ENCODE peak calls at places on chromosomes 11 and 22, in five cellular contexts. One of them, this sample, is unnamed. For H3K36me3, the result is how much of the 10 kb centered on the place peaks cover.

GRCh38 chr22:30301995-30302809 is 12.9 kb upstream of the CASTOR1 start:
- DNase-seq in uterus: no peak
- DNase-seq in mammary epithelial cell: peak
- DNase-seq in esophagus squamous epithelium: no peak
- DNase-seq in vagina: no peak
- DNase-seq in this sample: no peak

GRCh38 chr11:3836903-3837302 is 3.9 kb downstream of the RHOG start:
- DNase-seq in vagina: no peak
- DNase-seq in mammary epithelial cell: no peak
- DNase-seq in uterus: no peak
- DNase-seq in esophagus squamous epithelium: no peak
- DNase-seq in this sample: no peak

GRCh38 chr11:7457211-7457610 is 28.1 kb upstream of the OLFML1 start:
- DNase-seq in vagina: no peak
- DNase-seq in esophagus squamous epithelium: no peak
- DNase-seq in mammary epithelial cell: peak
- DNase-seq in uterus: no peak
- DNase-seq in this sample: no peak

GRCh38 chr11:125082611-125083311 is 19.7 kb downstream of the SLC37A2 start:
- DNase-seq in mammary epithelial cell: peak
- DNase-seq in esophagus squamous epithelium: no peak
- DNase-seq in vagina: peak
- DNase-seq in uterus: no peak
- DNase-seq in this sample: peak

GRCh38 chr11:28228196-28228595 is 120.0 kb downstream of the METTL15 start:
- DNase-seq in vagina: no peak
- DNase-seq in uterus: no peak
- DNase-seq in mammary epithelial cell: peak
- DNase-seq in esophagus squamous epithelium: no peak
- DNase-seq in this sample: no peak

GRCh38 chr11:6397636-6398035 is 7.4 kb downstream of the SMPD1 start:
- DNase-seq in mammary epithelial cell: no peak
- DNase-seq in uterus: no peak
- DNase-seq in esophagus squamous epithelium: no peak
- DNase-seq in vagina: no peak
- DNase-seq in this sample: no peak

GRCh38 chr11:127919206-127920000 is 668.0 kb downstream of the ETS1 start:
- DNase-seq in uterus: no peak
- DNase-seq in vagina: no peak
- DNase-seq in mammary epithelial cell: peak
- DNase-seq in esophagus squamous epithelium: no peak
- DNase-seq in this sample: peak

GRCh38 chr11:50174189-50174588 is 141.5 kb downstream of the OR4C45 start:
- DNase-seq in mammary epithelial cell: peak
- DNase-seq in esophagus squamous epithelium: no peak
- DNase-seq in vagina: no peak
- DNase-seq in uterus: no peak
- DNase-seq in this sample: no peak

GRCh38 chr22:24465566-24465965 is 29.6 kb upstream of the UPB1 start:
- DNase-seq in mammary epithelial cell: no peak
- DNase-seq in esophagus squamous epithelium: no peak
- DNase-seq in uterus: no peak
- DNase-seq in vagina: no peak
- DNase-seq in this sample: peak

GRCh38 chr11:59456661-59457060 is at the start of gene OR4D6:
- DNase-seq in vagina: no peak
- DNase-seq in uterus: no peak
- DNase-seq in mammary epithelial cell: no peak
- DNase-seq in esophagus squamous epithelium: no peak
- DNase-seq in this sample: no peak

GRCh38 chr11:130269544-130269943 is 45.2 kb downstream of the ZBTB44 start:
- DNase-seq in esophagus squamous epithelium: no peak
- DNase-seq in mammary epithelial cell: no peak
- DNase-seq in vagina: no peak
- DNase-seq in uterus: no peak
- DNase-seq in this sample: no peak

GRCh38 chr11:559712-560304 is 730 bp downstream of the LMNTD2 start:
- DNase-seq in uterus: no peak
- DNase-seq in vagina: no peak
- DNase-seq in esophagus squamous epithelium: no peak
- DNase-seq in mammary epithelial cell: no peak
- DNase-seq in this sample: no peak

GRCh38 chr22:36884314-36885158 is 23.7 kb downstream of the NCF4 start:
- DNase-seq in mammary epithelial cell: no peak
- DNase-seq in vagina: no peak
- DNase-seq in esophagus squamous epithelium: no peak
- DNase-seq in uterus: no peak
- DNase-seq in this sample: no peak

GRCh38 chr11:94849836-94850235 is 81.7 kb downstream of the AMOTL1 start:
- DNase-seq in mammary epithelial cell: no peak
- DNase-seq in uterus: peak
- DNase-seq in vagina: no peak
- DNase-seq in esophagus squamous epithelium: no peak
- DNase-seq in this sample: no peak

GRCh38 chr11:116267146-116267545 is 505.6 kb downstream of the BUD13 start:
- DNase-seq in mammary epithelial cell: no peak
- DNase-seq in uterus: no peak
- DNase-seq in vagina: no peak
- DNase-seq in esophagus squamous epithelium: no peak
- DNase-seq in this sample: no peak

GRCh38 chr22:44165286-44165874 is 15.3 kb upstream of the PARVG start:
- DNase-seq in esophagus squamous epithelium: no peak
- DNase-seq in uterus: no peak
- DNase-seq in vagina: no peak
- DNase-seq in mammary epithelial cell: no peak
- DNase-seq in this sample: no peak

GRCh38 chr11:62500066-62501035 is 46.3 kb downstream of the AHNAK start:
- DNase-seq in vagina: peak
- DNase-seq in uterus: no peak
- DNase-seq in esophagus squamous epithelium: no peak
- DNase-seq in mammary epithelial cell: peak
- DNase-seq in this sample: no peak

GRCh38 chr11:61516675-61517516 is 8.3 kb downstream of the LRRC10B start:
- DNase-seq in mammary epithelial cell: no peak
- DNase-seq in uterus: no peak
- DNase-seq in vagina: no peak
- DNase-seq in esophagus squamous epithelium: no peak
- DNase-seq in this sample: no peak

GRCh38 chr22:39448205-39449054 is 8.4 kb upstream of the MGAT3 start:
- DNase-seq in uterus: no peak
- DNase-seq in vagina: no peak
- DNase-seq in mammary epithelial cell: no peak
- DNase-seq in esophagus squamous epithelium: no peak
- DNase-seq in this sample: no peak
- H3K36me3 ChIP-seq in uterus: under half
- H3K36me3 ChIP-seq in vagina: under half
- H3K36me3 ChIP-seq in mammary epithelial cell: under half
- H3K36me3 ChIP-seq in esophagus squamous epithelium: under half
- H3K36me3 ChIP-seq in this sample: under half

GRCh38 chr11:2691991-2692841 is 7.6 kb downstream of the KCNQ1OT1 start:
- DNase-seq in esophagus squamous epithelium: no peak
- DNase-seq in vagina: no peak
- DNase-seq in mammary epithelial cell: no peak
- DNase-seq in uterus: peak
- DNase-seq in this sample: no peak
- TF ChIP-seq CTCF in esophagus squamous epithelium: peak
- TF ChIP-seq CTCF in vagina: no peak
- TF ChIP-seq CTCF in mammary epithelial cell: peak
- TF ChIP-seq CTCF in uterus: peak
- TF ChIP-seq CTCF in this sample: peak

DNA sequence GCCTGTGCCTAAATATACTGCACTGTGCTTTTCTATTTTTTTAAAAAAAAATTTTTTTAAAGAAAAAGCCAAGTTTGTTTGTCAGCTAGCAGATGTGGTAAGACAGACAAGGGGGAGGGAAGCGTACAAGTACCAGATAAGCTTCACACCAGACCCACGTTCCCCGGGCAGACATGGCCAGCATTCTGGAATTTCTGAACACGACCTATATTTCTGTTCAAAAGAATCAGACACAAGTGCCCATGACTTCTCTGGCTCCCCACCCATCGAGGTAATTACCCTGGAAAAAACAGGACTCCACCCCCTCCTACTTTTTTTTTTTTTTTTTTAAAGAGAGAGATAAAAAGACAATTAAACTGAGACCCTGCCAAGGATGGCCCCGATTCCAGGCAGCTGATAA is 425.4 kb downstream of the SHANK2 start:
- DNase-seq in esophagus squamous epithelium: no peak
- DNase-seq in vagina: no peak
- DNase-seq in mammary epithelial cell: no peak
- DNase-seq in uterus: no peak
- DNase-seq in this sample: no peak
- H3K4me3 ChIP-seq in esophagus squamous epithelium: peak
- H3K4me3 ChIP-seq in vagina: peak
- H3K4me3 ChIP-seq in mammary epithelial cell: no peak
- H3K4me3 ChIP-seq in uterus: no peak
- H3K4me3 ChIP-seq in this sample: no peak

GRCh38 chr11:43842021-43842420 is 38.6 kb upstream of the ALKBH3 start:
- DNase-seq in esophagus squamous epithelium: no peak
- DNase-seq in uterus: no peak
- DNase-seq in mammary epithelial cell: no peak
- DNase-seq in vagina: no peak
- DNase-seq in this sample: no peak

GRCh38 chr11:43845816-43846215 is 34.8 kb upstream of the ALKBH3 start:
- DNase-seq in vagina: no peak
- DNase-seq in mammary epithelial cell: no peak
- DNase-seq in uterus: no peak
- DNase-seq in esophagus squamous epithelium: no peak
- DNase-seq in this sample: no peak
- H3K36me3 ChIP-seq in vagina: under half
- H3K36me3 ChIP-seq in mammary epithelial cell: under half
- H3K36me3 ChIP-seq in uterus: under half
- H3K36me3 ChIP-seq in esophagus squamous epithelium: under half
- H3K36me3 ChIP-seq in this sample: under half

GRCh38 chr11:134037093-134037908 is 31.6 kb upstream of the JAM3 start:
- DNase-seq in uterus: peak
- DNase-seq in vagina: no peak
- DNase-seq in esophagus squamous epithelium: no peak
- DNase-seq in mammary epithelial cell: peak
- DNase-seq in this sample: no peak

GRCh38 chr11:134034496-134035381 is 34.1 kb upstream of the JAM3 start:
- DNase-seq in vagina: no peak
- DNase-seq in esophagus squamous epithelium: no peak
- DNase-seq in uterus: no peak
- DNase-seq in mammary epithelial cell: peak
- DNase-seq in this sample: no peak

GRCh38 chr11:134033696-134034491 is 35.0 kb upstream of the JAM3 start:
- DNase-seq in uterus: peak
- DNase-seq in vagina: no peak
- DNase-seq in mammary epithelial cell: peak
- DNase-seq in esophagus squamous epithelium: no peak
- DNase-seq in this sample: peak

GRCh38 chr11:134038897-134039470 is 29.9 kb upstream of the JAM3 start:
- DNase-seq in vagina: no peak
- DNase-seq in mammary epithelial cell: no peak
- DNase-seq in uterus: peak
- DNase-seq in esophagus squamous epithelium: no peak
- DNase-seq in this sample: no peak

GRCh38 chr11:134036484-134037092 is 32.3 kb upstream of the JAM3 start:
- DNase-seq in mammary epithelial cell: no peak
- DNase-seq in esophagus squamous epithelium: no peak
- DNase-seq in vagina: no peak
- DNase-seq in uterus: no peak
- DNase-seq in this sample: no peak
- TF ChIP-seq CTCF in mammary epithelial cell: no peak
- TF ChIP-seq CTCF in esophagus squamous epithelium: no peak
- TF ChIP-seq CTCF in vagina: no peak
- TF ChIP-seq CTCF in uterus: no peak
- TF ChIP-seq CTCF in this sample: no peak

DNA sequence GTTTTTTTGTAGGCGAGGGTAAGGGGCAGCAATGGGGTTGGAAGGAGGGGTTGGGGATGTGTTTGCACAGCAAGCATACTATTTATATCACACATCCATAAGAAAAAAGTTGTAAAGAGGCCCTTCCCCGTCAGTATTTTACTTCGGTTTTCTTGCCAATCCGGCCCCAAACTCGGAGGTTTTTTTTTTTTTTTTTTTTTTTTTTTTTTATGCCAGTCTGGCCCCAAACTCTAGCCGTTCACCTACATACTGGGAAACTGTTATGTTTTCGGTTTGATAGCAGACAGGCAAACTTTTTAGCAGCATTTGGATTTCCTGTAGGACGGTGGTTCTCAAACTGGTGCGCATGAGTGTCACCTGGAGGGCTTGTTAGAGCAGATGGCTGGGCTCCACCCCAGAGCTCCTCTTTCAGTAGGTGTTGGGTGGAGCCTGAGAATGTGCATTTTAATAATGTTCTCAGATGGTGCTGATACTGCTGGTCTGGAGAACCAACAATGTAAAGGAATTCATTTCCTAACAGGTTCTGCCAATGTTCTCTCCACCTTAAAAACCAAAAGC is 76.5 kb upstream of the ZBED5 start:
- DNase-seq in mammary epithelial cell: peak
- DNase-seq in vagina: no peak
- DNase-seq in esophagus squamous epithelium: no peak
- DNase-seq in uterus: no peak
- DNase-seq in this sample: no peak
- H3K4me3 ChIP-seq in mammary epithelial cell: peak
- H3K4me3 ChIP-seq in vagina: peak
- H3K4me3 ChIP-seq in esophagus squamous epithelium: peak
- H3K4me3 ChIP-seq in uterus: peak
- H3K4me3 ChIP-seq in this sample: peak

GRCh38 chr22:41257696-41258095 is 17.0 kb upstream of the CHADL start:
- DNase-seq in vagina: no peak
- DNase-seq in mammary epithelial cell: no peak
- DNase-seq in esophagus squamous epithelium: no peak
- DNase-seq in uterus: no peak
- DNase-seq in this sample: no peak
- H3K36me3 ChIP-seq in vagina: under half
- H3K36me3 ChIP-seq in mammary epithelial cell: half or more
- H3K36me3 ChIP-seq in esophagus squamous epithelium: half or more
- H3K36me3 ChIP-seq in uterus: under half
- H3K36me3 ChIP-seq in this sample: under half

This sample was measured in kidney epithelial cell.